ENCODE peak calls at places on chromosome 3, in eight cellular contexts. G is left kidney, M is NCI-H1092, R is non-pigmented ciliary epithelial cell, O is ACHN, W is cardiac muscle cell, I is upper lobe of right lung, A is T-helper 2 cell. F is an unnamed sample.

GRCh38 chr3:129702934-129703712 is 96.6 kb upstream of the PLXND1 start:
- DNase-seq in W (no peak), M (no peak), A (no peak), O (no peak), I (no peak), G (no peak), R (no peak), F (no peak)

GRCh38 chr3:172375206-172375850 is 72.9 kb downstream of the GHSR start:
- DNase-seq in G (no peak), O (no peak), W (no peak), R (no peak), A (no peak), M (no peak), I (no peak), F (no peak)

GRCh38 chr3:45332493-45332892 is 55.9 kb upstream of the LARS2 start:
- DNase-seq in R (no peak), G (no peak), O (no peak), I (no peak), M (no peak), W (no peak), A (no peak), F (no peak)

GRCh38 chr3:107392549-107393165 is 15.4 kb downstream of the CCDC54 start:
- DNase-seq in G (no peak), A (no peak), W (no peak), M (no peak), R (peak; percentile 32), O (no peak), I (no peak), F (no peak)

GRCh38 chr3:127671523-127672428 is 976 bp upstream of the ABTB1 start:
- DNase-seq in G (peak; percentile 53), A (no peak), R (no peak), O (no peak), M (no peak), W (no peak), I (peak; percentile 72), F (no peak)

GRCh38 chr3:112635674-112636073 is 5.3 kb downstream of the CCDC80 start:
- DNase-seq in W (peak; percentile 39), I (no peak), R (peak; percentile 74), O (peak; percentile 36), M (no peak), G (peak; percentile 84), A (no peak), F (no peak)

GRCh38 chr3:42529463-42529862 is 27.0 kb downstream of the VIPR1 start:
- DNase-seq in G (no peak), R (no peak), A (no peak), W (no peak), I (no peak), O (no peak), M (no peak), F (no peak)

GRCh38 chr3:33722626-33723370 is 4.7 kb upstream of the CLASP2 start:
- DNase-seq in R (no peak), A (no peak), M (no peak), W (no peak), I (no peak), O (no peak), G (peak; percentile 1), F (no peak)

GRCh38 chr3:127417709-127418559 is 130.1 kb upstream of the PRR20G start:
- DNase-seq in G (no peak), R (no peak), M (no peak), O (no peak), A (no peak), I (no peak), W (no peak), F (no peak)

GRCh38 chr3:152183473-152183872 is 85.3 kb upstream of the MBNL1 start:
- DNase-seq in O (peak; percentile 54), A (no peak), G (peak; percentile 63), W (peak; percentile 63), R (no peak), I (no peak), M (peak; percentile 17), F (peak; percentile 54)

GRCh38 chr3:100003609-100004503 is 110.4 kb downstream of the FILIP1L start:
- DNase-seq in R (no peak), W (no peak), I (no peak), A (no peak), O (no peak), G (no peak), M (no peak), F (no peak)

GRCh38 chr3:175224051-175224450 is 364.9 kb downstream of the NAALADL2 start:
- DNase-seq in G (no peak), O (no peak), I (no peak), A (no peak), W (no peak), M (peak; percentile 71), R (no peak), F (peak; percentile 99)

GRCh38 chr3:54374214-54374855 is 252.0 kb downstream of the CACNA2D3 start:
- DNase-seq in O (peak; percentile 35), A (no peak), M (peak; percentile 8), R (no peak), I (no peak), W (peak; percentile 54), G (peak; percentile 62), F (no peak)

GRCh38 chr3:169389925-169390253 is 273.6 kb downstream of the MECOM start:
- DNase-seq in I (no peak), W (no peak), A (no peak), R (no peak), G (no peak), M (no peak), O (no peak), F (no peak)

GRCh38 chr3:69236808-69237707 is 114.7 kb upstream of the LMOD3 start:
- DNase-seq in O (peak; percentile 31), I (no peak), R (no peak), G (peak; percentile 33), W (peak; percentile 36), A (no peak), M (no peak), F (no peak)

GRCh38 chr3:143586565-143586964 is 261.7 kb downstream of the SLC9A9 start:
- DNase-seq in O (no peak), W (no peak), M (no peak), R (no peak), G (no peak), I (no peak), A (no peak), F (no peak)

GRCh38 chr3:122301063-122301462 is 24.0 kb upstream of the CSTA start:
- DNase-seq in W (no peak), M (no peak), R (no peak), A (no peak), O (no peak), I (no peak), G (no peak), F (no peak)

GRCh38 chr3:39191103-39191502 is 1.3 kb downstream of the XIRP1 start:
- DNase-seq in W (peak; percentile 76), M (no peak), R (no peak), G (peak; percentile 62), I (no peak), A (no peak), O (no peak), F (no peak)

GRCh38 chr3:31093608-31093990 is 199.1 kb upstream of the GADL1 start:
- DNase-seq in R (no peak), W (no peak), M (no peak), G (no peak), I (no peak), A (no peak), O (no peak), F (no peak)

GRCh38 chr3:14590594-14590993 is 50.5 kb upstream of the GRIP2 start:
- DNase-seq in W (no peak), R (no peak), G (peak; percentile 12), O (no peak), I (no peak), M (no peak), A (no peak), F (no peak)

GRCh38 chr3:171184372-171184771 is 157.9 kb upstream of the SLC2A2 start:
- DNase-seq in A (no peak), M (no peak), I (no peak), R (no peak), O (no peak), G (no peak), W (no peak), F (no peak)

GRCh38 chr3:138945646-138946553 is 1.0 kb downstream of the FOXL2 start:
- DNase-seq in O (peak; percentile 56), A (no peak), R (no peak), G (peak; percentile 54), M (no peak), I (no peak), W (peak; percentile 37), F (peak; percentile 72)

GRCh38 chr3:126888186-126888760 is 94.6 kb upstream of the PLXNA1 start:
- DNase-seq in I (no peak), A (no peak), M (peak; percentile 71), R (no peak), G (no peak), W (no peak), O (no peak), F (peak; percentile 95)

GRCh38 chr3:127458698-127459097 is 131.8 kb downstream of the TPRA1 start:
- DNase-seq in R (no peak), A (no peak), W (peak; percentile 89), O (peak; percentile 14), M (no peak), G (peak; percentile 95), I (no peak), F (no peak)

GRCh38 chr3:36540898-36541518 is 160.7 kb downstream of the STAC start:
- DNase-seq in A (no peak), R (no peak), O (peak; percentile 38), M (no peak), W (peak; percentile 71), G (peak; percentile 46), I (no peak), F (peak; percentile 0)

GRCh38 chr3:74066456-74066855 is 441.7 kb upstream of the PDZRN3 start:
- DNase-seq in A (no peak), M (no peak), O (no peak), W (no peak), R (no peak), G (no peak), I (no peak), F (no peak)

GRCh38 chr3:31191354-31191753 is 296.9 kb upstream of the GADL1 start:
- DNase-seq in M (no peak), R (no peak), W (no peak), A (no peak), O (no peak), G (no peak), I (no peak), F (no peak)

GRCh38 chr3:57161131-57161538 is 4.0 kb downstream of the IL17RD start:
- DNase-seq in A (no peak), I (no peak), M (no peak), W (no peak), G (peak; percentile 53), R (no peak), O (no peak), F (no peak)

GRCh38 chr3:32056559-32057290 is 49.7 kb upstream of the GPD1L start:
- DNase-seq in A (no peak), R (no peak), O (no peak), W (no peak), G (no peak), M (no peak), I (no peak), F (no peak)